ENCODE peak calls at places on chromosomes 7 and 10, in seven cellular contexts. S is activated CD4-positive, alpha-beta T cell treated with anti-CD3 and anti-CD28 coated beads for 48 hours; W is kidney epithelial cell; O is astrocyte of the spinal cord; U is NCI-H460; F is PC-9; N is GM04503. G is an unnamed sample.

GRCh38 chr10:12177642-12178041 is 18.0 kb downstream of the NUDT5 start:
- DNase-seq in S (peak), W (peak), O (peak), U (no peak), F (no peak), N (no peak), G (peak)

GRCh38 chr10:49240946-49241345 is 52.8 kb upstream of the TMEM273 start:
- DNase-seq in S (no peak), W (no peak), O (no peak), U (no peak), F (no peak), N (no peak), G (no peak)

GRCh38 chr7:105256621-105257283 is 132.0 kb downstream of the SRPK2 start:
- DNase-seq in S (no peak), W (no peak), O (no peak), U (no peak), F (no peak), N (no peak), G (peak)

GRCh38 chr7:4951903-4952636 is 6.9 kb downstream of the MMD2 start:
- DNase-seq in S (no peak), W (no peak), O (no peak), U (no peak), F (peak), N (no peak), G (peak)

GRCh38 chr7:75987026-75987804 is 7.2 kb downstream of the TMEM120A start:
- DNase-seq in S (no peak), W (no peak), O (no peak), U (no peak), F (no peak), N (no peak), G (no peak)

GRCh38 chr10:15106352-15107013 is 9.3 kb downstream of the RPP38 start:
- DNase-seq in S (peak), W (no peak), O (peak), U (peak), F (peak), N (no peak), G (peak)

GRCh38 chr7:45244996-45245395 is 87.4 kb downstream of the RAMP3 start:
- DNase-seq in S (no peak), W (no peak), O (no peak), U (no peak), F (no peak), N (no peak), G (no peak)

GRCh38 chr7:28748934-28749584 is 209.1 kb downstream of the TRIL start:
- DNase-seq in S (peak), W (no peak), O (peak), U (peak), F (peak), N (no peak), G (peak)

GRCh38 chr7:140242057-140243031 is 65.6 kb upstream of the KDM7A start:
- DNase-seq in S (no peak), W (no peak), O (no peak), U (no peak), F (no peak), N (no peak), G (no peak)

GRCh38 chr10:48470893-48471805 is 133.7 kb downstream of the ARHGAP22 start:
- DNase-seq in S (no peak), W (no peak), O (peak), U (no peak), F (no peak), N (no peak), G (peak)

GRCh38 chr10:87842776-87843497 is 20.4 kb downstream of the KLLN start:
- DNase-seq in S (no peak), W (no peak), O (peak), U (no peak), F (no peak), N (no peak), G (peak)

GRCh38 chr10:132548869-132549268 is 11.3 kb downstream of the INPP5A start:
- DNase-seq in S (no peak), W (no peak), O (no peak), U (no peak), F (no peak), N (no peak), G (no peak)

GRCh38 chr7:34187908-34188307 is 282.6 kb downstream of the BMPER start:
- DNase-seq in S (no peak), W (no peak), O (no peak), U (no peak), F (no peak), N (no peak), G (no peak)

GRCh38 chr7:74612015-74612829 is 45.3 kb upstream of the GTF2I start:
- DNase-seq in S (no peak), W (no peak), O (peak), U (no peak), F (peak), N (no peak), G (peak)

GRCh38 chr7:130902755-130903357 is 168.8 kb upstream of the KLF14 start:
- DNase-seq in S (no peak), W (no peak), O (no peak), U (no peak), F (no peak), N (no peak), G (no peak)

GRCh38 chr7:37718585-37718984 is 35.0 kb downstream of the GPR141 start:
- DNase-seq in S (no peak), W (no peak), O (no peak), U (no peak), F (no peak), N (no peak), G (no peak)

GRCh38 chr10:43204394-43204942 is 62.4 kb downstream of the RASGEF1A start:
- DNase-seq in S (no peak), W (no peak), O (no peak), U (no peak), F (no peak), N (no peak), G (no peak)

GRCh38 chr10:5434017-5434753 is 21.8 kb downstream of the NET1 start:
- DNase-seq in S (no peak), W (no peak), O (peak), U (peak), F (peak), N (peak), G (peak)

GRCh38 chr10:24374134-24374915 is 165.4 kb downstream of the KIAA1217 start:
- DNase-seq in S (no peak), W (no peak), O (peak), U (no peak), F (no peak), N (no peak), G (peak)

GRCh38 chr10:128739937-128740336 is 613.7 kb upstream of the MKI67 start:
- DNase-seq in S (no peak), W (no peak), O (no peak), U (no peak), F (no peak), N (no peak), G (no peak)

GRCh38 chr7:15555385-15555859 is 6.4 kb downstream of the AGMO start:
- DNase-seq in S (no peak), W (no peak), O (peak), U (no peak), F (no peak), N (no peak), G (peak)

GRCh38 chr10:16156681-16157080 is 280.1 kb upstream of the PTER start:
- DNase-seq in S (no peak), W (no peak), O (no peak), U (no peak), F (no peak), N (no peak), G (no peak)

GRCh38 chr10:110353244-110354119 is 48.8 kb upstream of the SMNDC1 start:
- DNase-seq in S (peak), W (no peak), O (peak), U (peak), F (no peak), N (peak), G (peak)

GRCh38 chr10:96334888-96335526 is 23.8 kb downstream of the OPALIN start:
- DNase-seq in S (no peak), W (no peak), O (peak), U (peak), F (peak), N (peak), G (peak)

GRCh38 chr10:93071674-93072224 is 1.9 kb upstream of the CYP26A1 start:
- DNase-seq in S (no peak), W (no peak), O (no peak), U (peak), F (peak), N (no peak), G (no peak)

G was measured in choroid plexus epithelial cell.